ENCODE peak calls at places on chromosomes 6 and 20, in seven cellular contexts. O is transverse colon, I is heart right ventricle, F is aorta, G is ovary, D is left lung, R is heart left ventricle. B is an unnamed sample. For H3K36me3 and H3K4me1, the result is how much of the 10 kb centered on the place peaks cover.

GRCh38 chr20:23242556-23243180 is 107.9 kb upstream of the NXT1 start:
- DNase-seq in O (no peak), I (no peak), F (no peak), G (no peak), D (no peak), R (no peak), B (no peak)

GRCh38 chr6:139549561-139550070 is 175.2 kb upstream of the CITED2 start:
- DNase-seq in O (no peak), I (no peak), F (no peak), G (no peak), D (no peak), R (no peak), B (no peak)

GRCh38 chr6:40340196-40340595 is 247.0 kb downstream of the LRFN2 start:
- DNase-seq in O (no peak), I (no peak), F (no peak), G (no peak), D (no peak), R (no peak), B (no peak)

GRCh38 chr6:105207524-105208269 is 27.9 kb upstream of the POPDC3 start:
- DNase-seq in O (no peak), I (no peak), F (no peak), G (no peak), D (no peak), R (no peak), B (no peak)

GRCh38 chr20:58017237-58017969 is 211.1 kb downstream of the ANKRD60 start:
- DNase-seq in O (peak), I (no peak), F (no peak), G (no peak), D (no peak), R (no peak), B (peak)

GRCh38 chr6:53862517-53863457 is 68.0 kb downstream of the LRRC1 start:
- DNase-seq in O (no peak), I (no peak), F (no peak), G (no peak), D (no peak), R (no peak), B (no peak)

GRCh38 chr6:125533710-125534397 is 215.6 kb upstream of the HEY2 start:
- DNase-seq in O (no peak), I (no peak), F (peak), G (no peak), D (peak), R (no peak), B (no peak)

GRCh38 chr6:142816024-142816423 is 129.0 kb downstream of the HIVEP2 start:
- DNase-seq in O (no peak), I (no peak), F (no peak), G (no peak), D (no peak), R (no peak), B (no peak)

DNA sequence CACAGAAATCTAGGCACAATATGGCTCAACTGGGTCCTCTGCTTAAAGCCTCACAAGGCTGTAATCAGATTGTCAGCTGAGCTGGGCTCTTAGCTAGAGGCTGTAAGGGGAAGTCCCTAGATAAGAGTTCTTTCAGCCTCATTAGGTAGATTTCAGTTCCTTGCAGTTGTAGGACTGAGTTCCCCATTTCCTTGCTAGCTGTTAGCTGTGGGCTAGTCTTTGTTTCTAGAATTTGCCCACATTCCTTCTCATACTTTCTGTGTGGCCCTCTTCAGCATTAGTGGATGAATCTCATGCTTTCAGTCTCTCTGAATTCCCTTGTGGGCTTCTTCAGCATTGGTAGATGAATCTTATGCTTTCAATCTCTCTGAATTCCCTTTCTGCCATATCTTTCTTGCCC is 71.0 kb upstream of the MRAP2 start:
- DNase-seq in O (no peak), I (no peak), F (no peak), G (no peak), D (no peak), R (no peak), B (no peak)
- H3K36me3 ChIP-seq in O (under half), I (under half), F (under half), G (under half), D (under half), R (under half), B (under half)

GRCh38 chr6:33114428-33114827 is 38.6 kb downstream of the HLA-DPB1 start:
- DNase-seq in O (no peak), I (no peak), F (no peak), G (no peak), D (no peak), R (no peak), B (no peak)
- H3K4me1 ChIP-seq in O (under half), I (under half), F (under half), G (under half), D (under half), R (under half), B (under half)

GRCh38 chr20:62808211-62808865 is 3.7 kb downstream of the OGFR start:
- DNase-seq in O (peak), I (peak), F (peak), G (peak), D (peak), R (peak), B (peak)

GRCh38 chr20:62811320-62811719 is 5.5 kb upstream of the COL9A3 start:
- DNase-seq in O (no peak), I (no peak), F (no peak), G (no peak), D (no peak), R (no peak), B (no peak)

GRCh38 chr20:62807444-62808210 is 3.0 kb downstream of the OGFR start:
- DNase-seq in O (no peak), I (no peak), F (no peak), G (no peak), D (no peak), R (no peak), B (no peak)

GRCh38 chr20:62811720-62812119 is 5.1 kb upstream of the COL9A3 start:
- DNase-seq in O (no peak), I (no peak), F (no peak), G (no peak), D (no peak), R (no peak), B (no peak)

GRCh38 chr20:62809530-62810428 is 5.1 kb downstream of the OGFR start:
- DNase-seq in O (no peak), I (no peak), F (no peak), G (no peak), D (no peak), R (no peak), B (no peak)
- H3K36me3 ChIP-seq in O (under half), I (under half), F (under half), G (under half), D (under half), R (under half), B (half or more)

GRCh38 chr20:49668181-49668877 is 45.3 kb downstream of the B4GALT5 start:
- DNase-seq in O (peak), I (peak), F (peak), G (no peak), D (no peak), R (peak), B (no peak)

GRCh38 chr20:49666906-49667305 is 46.8 kb downstream of the B4GALT5 start:
- DNase-seq in O (no peak), I (no peak), F (no peak), G (no peak), D (no peak), R (no peak), B (no peak)

GRCh38 chr20:49671429-49671828 is 42.2 kb downstream of the B4GALT5 start:
- DNase-seq in O (no peak), I (no peak), F (no peak), G (no peak), D (no peak), R (no peak), B (no peak)

GRCh38 chr20:49672109-49672681 is 41.5 kb downstream of the B4GALT5 start:
- DNase-seq in O (no peak), I (no peak), F (no peak), G (no peak), D (no peak), R (no peak), B (no peak)

DNA sequence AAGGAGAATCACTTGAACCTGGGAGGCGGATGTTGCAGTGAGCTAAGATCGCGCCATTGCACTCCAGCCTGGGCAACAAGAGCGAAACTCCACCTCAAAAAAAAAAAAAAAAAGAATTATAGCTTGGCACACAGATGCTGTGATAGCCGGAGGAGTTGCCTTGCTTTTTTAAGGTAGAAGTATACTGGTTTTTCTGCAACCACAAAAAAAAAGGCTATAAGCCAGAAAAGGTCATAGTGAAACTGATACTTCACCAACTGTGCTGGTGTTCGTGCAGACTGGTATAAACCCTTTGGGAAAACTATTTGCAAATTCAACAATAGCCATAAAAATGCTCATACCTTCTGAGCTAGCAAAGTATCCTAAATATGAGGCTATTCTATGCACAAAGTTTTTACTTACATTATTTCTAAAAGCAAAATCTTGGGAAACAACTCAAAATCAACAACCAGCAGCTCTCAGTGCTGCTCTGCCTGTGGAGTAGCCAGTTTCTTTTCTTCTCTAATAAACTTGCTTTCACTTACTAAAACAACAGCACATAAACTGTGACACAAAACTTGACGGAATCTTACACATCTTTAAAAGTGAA is 44.0 kb downstream of the B4GALT5 start:
- DNase-seq in O (no peak), I (no peak), F (no peak), G (no peak), D (no peak), R (no peak), B (no peak)
- H3K4me1 ChIP-seq in O (under half), I (under half), F (under half), G (under half), D (half or more), R (under half), B (under half)

GRCh38 chr6:32972353-32973143 is 4.2 kb downstream of the BRD2 start:
- DNase-seq in O (peak), I (no peak), F (peak), G (no peak), D (peak), R (no peak), B (no peak)

GRCh38 chr6:32973144-32973854 is 4.9 kb downstream of the BRD2 start:
- DNase-seq in O (peak), I (peak), F (no peak), G (peak), D (no peak), R (no peak), B (peak)

GRCh38 chr6:32974541-32975308 is 6.3 kb downstream of the BRD2 start:
- DNase-seq in O (no peak), I (no peak), F (no peak), G (no peak), D (no peak), R (no peak), B (no peak)

GRCh38 chr6:32975886-32976285 is 7.5 kb downstream of the BRD2 start:
- DNase-seq in O (no peak), I (no peak), F (no peak), G (no peak), D (no peak), R (no peak), B (no peak)

GRCh38 chr6:32973934-32974333 is 5.5 kb downstream of the BRD2 start:
- DNase-seq in O (no peak), I (no peak), F (no peak), G (no peak), D (no peak), R (no peak), B (no peak)
- H3K36me3 ChIP-seq in O (under half), I (under half), F (under half), G (under half), D (under half), R (under half), B (half or more)

GRCh38 chr6:9522101-9522500 is 892.8 kb downstream of the TFAP2A start:
- DNase-seq in O (no peak), I (no peak), F (no peak), G (no peak), D (no peak), R (no peak), B (no peak)

GRCh38 chr6:9527679-9528286 is 887.1 kb downstream of the TFAP2A start:
- DNase-seq in O (no peak), I (no peak), F (no peak), G (no peak), D (no peak), R (no peak), B (no peak)

GRCh38 chr6:9520417-9521151 is 894.3 kb downstream of the TFAP2A start:
- DNase-seq in O (no peak), I (no peak), F (no peak), G (no peak), D (no peak), R (no peak), B (no peak)

GRCh38 chr6:9521152-9521530 is 893.7 kb downstream of the TFAP2A start:
- DNase-seq in O (no peak), I (no peak), F (no peak), G (no peak), D (no peak), R (no peak), B (no peak)

DNA sequence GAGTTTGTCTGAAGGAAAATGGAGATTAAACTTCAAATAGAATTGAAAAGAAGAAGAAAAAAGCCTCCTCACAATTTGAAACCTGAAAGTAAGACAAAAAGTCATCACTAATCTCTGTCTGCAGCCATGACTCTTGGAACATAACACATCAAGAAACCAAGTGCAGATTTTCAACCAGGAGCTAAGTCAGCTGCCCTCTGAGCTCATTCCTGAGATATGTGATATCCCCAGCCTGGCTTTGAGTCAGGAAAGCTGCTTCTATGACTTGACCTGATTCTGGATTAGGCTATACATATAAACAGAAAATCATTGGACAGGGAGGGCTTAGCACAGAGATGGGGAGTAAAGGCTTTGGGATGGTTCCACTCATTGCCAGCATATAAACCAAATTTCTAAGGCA is 891.4 kb downstream of the TFAP2A start:
- DNase-seq in O (no peak), I (no peak), F (no peak), G (no peak), D (no peak), R (no peak), B (no peak)
- H3K4me1 ChIP-seq in O (under half), I (under half), F (under half), G (under half), D (under half), R (under half), B (under half)

GRCh38 chr6:99980741-99981140 is 13.3 kb downstream of the MCHR2 start:
- DNase-seq in O (no peak), I (no peak), F (no peak), G (no peak), D (no peak), R (no peak), B (no peak)

DNA sequence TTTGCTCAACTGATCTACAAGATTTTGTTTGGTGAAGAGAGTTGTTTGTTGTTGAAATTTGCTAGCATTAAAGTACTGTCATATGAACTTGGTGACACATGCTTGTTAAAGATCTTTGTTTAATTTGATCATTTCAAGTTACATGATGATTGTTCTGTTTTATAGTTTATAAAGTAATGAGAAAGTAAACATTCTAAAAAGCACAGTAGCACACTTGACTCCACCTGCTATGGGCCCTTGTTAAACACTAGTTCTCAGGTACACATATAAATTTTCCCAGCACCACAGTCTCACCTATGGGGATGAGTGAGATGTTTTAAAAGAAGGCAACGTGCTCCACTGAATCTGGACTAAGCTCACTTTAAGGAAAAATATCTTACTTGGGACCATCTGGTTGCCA is 14.1 kb downstream of the MCHR2 start:
- DNase-seq in O (no peak), I (no peak), F (no peak), G (no peak), D (no peak), R (no peak), B (no peak)
- H3K36me3 ChIP-seq in O (under half), I (under half), F (under half), G (under half), D (under half), R (under half), B (under half)

GRCh38 chr6:13417431-13417830 is 70.0 kb downstream of the GFOD1 start:
- DNase-seq in O (no peak), I (no peak), F (no peak), G (no peak), D (no peak), R (no peak), B (no peak)
- H3K4me1 ChIP-seq in O (under half), I (half or more), F (under half), G (under half), D (half or more), R (half or more), B (half or more)